ENCODE peak calls at places on chromosomes 4 and X, in six cellular contexts. One of them, this sample, is unnamed.
A peak's percentile ranks its signal among the peaks of the same experiment; 100 is the strongest.

GRCh38 chr4:136706942-136707341 is 825.4 kb downstream of the PCDH18 start:
- DNase-seq in mesendoderm: no peak
- DNase-seq in endothelial cell of umbilical vein: no peak
- DNase-seq in effector memory CD4-positive, alpha-beta T cell: no peak
- DNase-seq in body of pancreas: no peak
- DNase-seq in thoracic aorta: no peak
- DNase-seq in this sample: no peak

GRCh38 chrX:134932528-134933217 is 58.1 kb upstream of the SMIM10 start:
- DNase-seq in mesendoderm: no peak
- DNase-seq in thoracic aorta: no peak
- DNase-seq in endothelial cell of umbilical vein: no peak
- DNase-seq in body of pancreas: no peak
- DNase-seq in effector memory CD4-positive, alpha-beta T cell: no peak
- DNase-seq in this sample: peak; percentile 66

GRCh38 chr4:89640620-89641366 is 196.2 kb downstream of the SNCA start:
- DNase-seq in endothelial cell of umbilical vein: no peak
- DNase-seq in thoracic aorta: no peak
- DNase-seq in mesendoderm: peak; percentile 95
- DNase-seq in body of pancreas: peak; percentile 66
- DNase-seq in effector memory CD4-positive, alpha-beta T cell: no peak
- DNase-seq in this sample: peak; percentile 74

GRCh38 chr4:27084685-27085356 is 224.2 kb downstream of the STIM2 start:
- DNase-seq in effector memory CD4-positive, alpha-beta T cell: no peak
- DNase-seq in mesendoderm: peak; percentile 87
- DNase-seq in endothelial cell of umbilical vein: peak; percentile 39
- DNase-seq in body of pancreas: peak; percentile 61
- DNase-seq in thoracic aorta: no peak
- DNase-seq in this sample: peak; percentile 19

GRCh38 chr4:169485791-169486742 is 126.3 kb downstream of the NEK1 start:
- DNase-seq in thoracic aorta: no peak
- DNase-seq in effector memory CD4-positive, alpha-beta T cell: no peak
- DNase-seq in endothelial cell of umbilical vein: peak; percentile 78
- DNase-seq in body of pancreas: peak; percentile 33
- DNase-seq in mesendoderm: peak; percentile 65
- DNase-seq in this sample: peak; percentile 71

GRCh38 chr4:87989765-87990164 is 14.3 kb downstream of the SPP1 start:
- DNase-seq in body of pancreas: no peak
- DNase-seq in effector memory CD4-positive, alpha-beta T cell: no peak
- DNase-seq in mesendoderm: no peak
- DNase-seq in thoracic aorta: no peak
- DNase-seq in endothelial cell of umbilical vein: no peak
- DNase-seq in this sample: no peak

GRCh38 chr4:38982356-38983095 is 49.7 kb downstream of the TMEM156 start:
- DNase-seq in mesendoderm: no peak
- DNase-seq in thoracic aorta: no peak
- DNase-seq in endothelial cell of umbilical vein: no peak
- DNase-seq in effector memory CD4-positive, alpha-beta T cell: no peak
- DNase-seq in body of pancreas: no peak
- DNase-seq in this sample: no peak

GRCh38 chr4:174036111-174036510 is 247.4 kb downstream of the FBXO8 start:
- DNase-seq in body of pancreas: no peak
- DNase-seq in mesendoderm: peak; percentile 19
- DNase-seq in endothelial cell of umbilical vein: no peak
- DNase-seq in effector memory CD4-positive, alpha-beta T cell: no peak
- DNase-seq in thoracic aorta: no peak
- DNase-seq in this sample: no peak

GRCh38 chr4:114606240-114606639 is 7.6 kb downstream of the UGT8 start:
- DNase-seq in endothelial cell of umbilical vein: no peak
- DNase-seq in effector memory CD4-positive, alpha-beta T cell: no peak
- DNase-seq in mesendoderm: peak; percentile 79
- DNase-seq in body of pancreas: no peak
- DNase-seq in thoracic aorta: no peak
- DNase-seq in this sample: no peak

GRCh38 chrX:4661771-4662170 is 948.3 kb upstream of the PRKX start:
- DNase-seq in mesendoderm: no peak
- DNase-seq in thoracic aorta: no peak
- DNase-seq in body of pancreas: no peak
- DNase-seq in effector memory CD4-positive, alpha-beta T cell: no peak
- DNase-seq in endothelial cell of umbilical vein: no peak
- DNase-seq in this sample: no peak

GRCh38 chr4:74897390-74897789 is 35.5 kb upstream of the PARM1 start:
- DNase-seq in endothelial cell of umbilical vein: no peak
- DNase-seq in effector memory CD4-positive, alpha-beta T cell: no peak
- DNase-seq in body of pancreas: no peak
- DNase-seq in mesendoderm: no peak
- DNase-seq in thoracic aorta: no peak
- DNase-seq in this sample: no peak

GRCh38 chr4:165325732-165326512 is 1.5 kb upstream of the MSMO1 start:
- DNase-seq in thoracic aorta: no peak
- DNase-seq in mesendoderm: peak; percentile 76
- DNase-seq in body of pancreas: no peak
- DNase-seq in endothelial cell of umbilical vein: peak; percentile 74
- DNase-seq in effector memory CD4-positive, alpha-beta T cell: no peak
- DNase-seq in this sample: peak; percentile 76

GRCh38 chr4:66688674-66689073 is 856.6 kb downstream of the CENPC start:
- DNase-seq in mesendoderm: no peak
- DNase-seq in body of pancreas: no peak
- DNase-seq in effector memory CD4-positive, alpha-beta T cell: no peak
- DNase-seq in endothelial cell of umbilical vein: peak; percentile 29
- DNase-seq in thoracic aorta: no peak
- DNase-seq in this sample: peak; percentile 33

GRCh38 chr4:181845617-181846016 is 397.6 kb upstream of the TENM3 start:
- DNase-seq in mesendoderm: no peak
- DNase-seq in body of pancreas: no peak
- DNase-seq in endothelial cell of umbilical vein: no peak
- DNase-seq in thoracic aorta: no peak
- DNase-seq in effector memory CD4-positive, alpha-beta T cell: no peak
- DNase-seq in this sample: no peak

GRCh38 chrX:36973575-36973974 is 34.6 kb upstream of the FAM47C start:
- DNase-seq in body of pancreas: no peak
- DNase-seq in thoracic aorta: no peak
- DNase-seq in mesendoderm: no peak
- DNase-seq in endothelial cell of umbilical vein: no peak
- DNase-seq in effector memory CD4-positive, alpha-beta T cell: no peak
- DNase-seq in this sample: no peak

GRCh38 chrX:103681443-103681842 is 5.1 kb downstream of the MORF4L2 start:
- DNase-seq in effector memory CD4-positive, alpha-beta T cell: no peak
- DNase-seq in endothelial cell of umbilical vein: no peak
- DNase-seq in mesendoderm: no peak
- DNase-seq in thoracic aorta: no peak
- DNase-seq in body of pancreas: no peak
- DNase-seq in this sample: no peak

GRCh38 chr4:80434238-80434637 is 98.7 kb downstream of the CFAP299 start:
- DNase-seq in body of pancreas: no peak
- DNase-seq in thoracic aorta: no peak
- DNase-seq in endothelial cell of umbilical vein: no peak
- DNase-seq in effector memory CD4-positive, alpha-beta T cell: no peak
- DNase-seq in mesendoderm: no peak
- DNase-seq in this sample: no peak

GRCh38 chr4:68655764-68656444 is 14.5 kb downstream of the UGT2B15 start:
- DNase-seq in thoracic aorta: no peak
- DNase-seq in body of pancreas: no peak
- DNase-seq in mesendoderm: no peak
- DNase-seq in effector memory CD4-positive, alpha-beta T cell: no peak
- DNase-seq in endothelial cell of umbilical vein: no peak
- DNase-seq in this sample: no peak
- H3K27ac ChIP-seq in thoracic aorta: no peak overlapping the region
- H3K27ac ChIP-seq in body of pancreas: no peak overlapping the region
- H3K27ac ChIP-seq in mesendoderm: no peak overlapping the region
- H3K27ac ChIP-seq in effector memory CD4-positive, alpha-beta T cell: no peak overlapping the region
- H3K27ac ChIP-seq in endothelial cell of umbilical vein: no peak overlapping the region
- H3K27ac ChIP-seq in this sample: peak overlapping the region; percentile 87

GRCh38 chrX:40244980-40245379 is 147.2 kb upstream of the BCOR start:
- DNase-seq in endothelial cell of umbilical vein: peak; percentile 77
- DNase-seq in body of pancreas: no peak
- DNase-seq in effector memory CD4-positive, alpha-beta T cell: no peak
- DNase-seq in thoracic aorta: no peak
- DNase-seq in mesendoderm: no peak
- DNase-seq in this sample: peak; percentile 54
- H3K27ac ChIP-seq in endothelial cell of umbilical vein: no peak overlapping the region
- H3K27ac ChIP-seq in body of pancreas: no peak overlapping the region
- H3K27ac ChIP-seq in effector memory CD4-positive, alpha-beta T cell: no peak overlapping the region
- H3K27ac ChIP-seq in thoracic aorta: no peak overlapping the region
- H3K27ac ChIP-seq in mesendoderm: no peak overlapping the region
- H3K27ac ChIP-seq in this sample: no peak overlapping the region

GRCh38 chr4:187474238-187474637 is 521.3 kb upstream of the ZFP42 start:
- DNase-seq in effector memory CD4-positive, alpha-beta T cell: no peak
- DNase-seq in body of pancreas: no peak
- DNase-seq in endothelial cell of umbilical vein: no peak
- DNase-seq in thoracic aorta: no peak
- DNase-seq in mesendoderm: no peak
- DNase-seq in this sample: no peak

GRCh38 chr4:187480146-187481145 is 515.1 kb upstream of the ZFP42 start:
- DNase-seq in body of pancreas: no peak
- DNase-seq in thoracic aorta: no peak
- DNase-seq in effector memory CD4-positive, alpha-beta T cell: no peak
- DNase-seq in endothelial cell of umbilical vein: no peak
- DNase-seq in mesendoderm: no peak
- DNase-seq in this sample: peak; percentile 83

GRCh38 chr4:187477224-187477623 is 518.3 kb upstream of the ZFP42 start:
- DNase-seq in mesendoderm: no peak
- DNase-seq in thoracic aorta: no peak
- DNase-seq in body of pancreas: no peak
- DNase-seq in endothelial cell of umbilical vein: no peak
- DNase-seq in effector memory CD4-positive, alpha-beta T cell: no peak
- DNase-seq in this sample: no peak

GRCh38 chr4:187475901-187476300 is 519.7 kb upstream of the ZFP42 start:
- DNase-seq in body of pancreas: no peak
- DNase-seq in effector memory CD4-positive, alpha-beta T cell: no peak
- DNase-seq in thoracic aorta: no peak
- DNase-seq in endothelial cell of umbilical vein: no peak
- DNase-seq in mesendoderm: no peak
- DNase-seq in this sample: no peak

GRCh38 chr4:187478292-187479205 is 517.0 kb upstream of the ZFP42 start:
- DNase-seq in mesendoderm: peak; percentile 2
- DNase-seq in thoracic aorta: peak; percentile 21
- DNase-seq in body of pancreas: no peak
- DNase-seq in endothelial cell of umbilical vein: no peak
- DNase-seq in effector memory CD4-positive, alpha-beta T cell: no peak
- DNase-seq in this sample: peak; percentile 92
- H3K27ac ChIP-seq in mesendoderm: no peak overlapping the region
- H3K27ac ChIP-seq in thoracic aorta: peak overlapping the region; percentile 80
- H3K27ac ChIP-seq in body of pancreas: no peak overlapping the region
- H3K27ac ChIP-seq in endothelial cell of umbilical vein: no peak overlapping the region
- H3K27ac ChIP-seq in effector memory CD4-positive, alpha-beta T cell: no peak overlapping the region
- H3K27ac ChIP-seq in this sample: peak overlapping the region; percentile 92

GRCh38 chrX:129791961-129792570 is 12.3 kb downstream of the SASH3 start:
- DNase-seq in mesendoderm: no peak
- DNase-seq in body of pancreas: no peak
- DNase-seq in thoracic aorta: no peak
- DNase-seq in endothelial cell of umbilical vein: no peak
- DNase-seq in effector memory CD4-positive, alpha-beta T cell: no peak
- DNase-seq in this sample: no peak
- H3K27ac ChIP-seq in mesendoderm: no peak overlapping the region
- H3K27ac ChIP-seq in body of pancreas: no peak overlapping the region
- H3K27ac ChIP-seq in thoracic aorta: no peak overlapping the region
- H3K27ac ChIP-seq in endothelial cell of umbilical vein: no peak overlapping the region
- H3K27ac ChIP-seq in effector memory CD4-positive, alpha-beta T cell: no peak overlapping the region
- H3K27ac ChIP-seq in this sample: no peak overlapping the region

GRCh38 chr4:152970102-152970820 is 34.1 kb downstream of the FHDC1 start:
- DNase-seq in body of pancreas: no peak
- DNase-seq in mesendoderm: no peak
- DNase-seq in endothelial cell of umbilical vein: peak; percentile 67
- DNase-seq in thoracic aorta: no peak
- DNase-seq in effector memory CD4-positive, alpha-beta T cell: no peak
- DNase-seq in this sample: no peak
- H3K27ac ChIP-seq in body of pancreas: no peak overlapping the region
- H3K27ac ChIP-seq in mesendoderm: no peak overlapping the region
- H3K27ac ChIP-seq in endothelial cell of umbilical vein: no peak overlapping the region
- H3K27ac ChIP-seq in thoracic aorta: no peak overlapping the region
- H3K27ac ChIP-seq in effector memory CD4-positive, alpha-beta T cell: no peak overlapping the region
- H3K27ac ChIP-seq in this sample: peak overlapping the region; percentile 96

DNA sequence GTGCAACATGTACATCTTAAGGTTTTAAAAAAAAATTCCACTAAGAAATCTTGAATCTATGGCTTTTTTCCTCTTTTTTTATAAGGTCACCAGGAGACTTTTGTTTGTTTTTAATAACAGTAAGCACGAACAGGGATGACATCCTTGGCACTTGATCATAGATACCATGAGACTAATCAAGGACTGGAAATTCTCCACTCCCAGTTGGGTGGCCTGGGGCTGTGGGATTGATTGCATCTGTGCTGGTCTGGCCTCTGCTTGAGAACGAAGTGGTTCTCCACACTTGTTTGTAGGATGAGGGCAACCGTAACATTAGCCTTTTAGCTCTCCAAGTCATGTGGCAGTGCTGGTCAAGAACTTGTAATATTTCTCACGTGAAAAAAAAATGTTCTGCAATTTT is 35.4 kb downstream of the SNX25 start:
- DNase-seq in endothelial cell of umbilical vein: no peak
- DNase-seq in thoracic aorta: no peak
- DNase-seq in effector memory CD4-positive, alpha-beta T cell: no peak
- DNase-seq in mesendoderm: peak; percentile 46
- DNase-seq in body of pancreas: no peak
- DNase-seq in this sample: peak; percentile 53
- H3K27ac ChIP-seq in endothelial cell of umbilical vein: no peak overlapping the region
- H3K27ac ChIP-seq in thoracic aorta: no peak overlapping the region
- H3K27ac ChIP-seq in effector memory CD4-positive, alpha-beta T cell: no peak overlapping the region
- H3K27ac ChIP-seq in mesendoderm: no peak overlapping the region
- H3K27ac ChIP-seq in body of pancreas: no peak overlapping the region
- H3K27ac ChIP-seq in this sample: no peak overlapping the region

GRCh38 chr4:125986307-125986706 is 671.6 kb downstream of the FAT4 start:
- DNase-seq in body of pancreas: no peak
- DNase-seq in endothelial cell of umbilical vein: no peak
- DNase-seq in thoracic aorta: no peak
- DNase-seq in mesendoderm: no peak
- DNase-seq in effector memory CD4-positive, alpha-beta T cell: no peak
- DNase-seq in this sample: no peak

GRCh38 chr4:125994430-125994829 is 679.7 kb downstream of the FAT4 start:
- DNase-seq in effector memory CD4-positive, alpha-beta T cell: no peak
- DNase-seq in endothelial cell of umbilical vein: no peak
- DNase-seq in mesendoderm: no peak
- DNase-seq in thoracic aorta: no peak
- DNase-seq in body of pancreas: no peak
- DNase-seq in this sample: no peak

GRCh38 chr4:125994024-125994423 is 679.3 kb downstream of the FAT4 start:
- DNase-seq in thoracic aorta: no peak
- DNase-seq in effector memory CD4-positive, alpha-beta T cell: no peak
- DNase-seq in body of pancreas: no peak
- DNase-seq in mesendoderm: no peak
- DNase-seq in endothelial cell of umbilical vein: no peak
- DNase-seq in this sample: peak; percentile 13

GRCh38 chr4:125988464-125988863 is 673.7 kb downstream of the FAT4 start:
- DNase-seq in body of pancreas: no peak
- DNase-seq in endothelial cell of umbilical vein: no peak
- DNase-seq in mesendoderm: no peak
- DNase-seq in effector memory CD4-positive, alpha-beta T cell: no peak
- DNase-seq in thoracic aorta: no peak
- DNase-seq in this sample: no peak

GRCh38 chr4:125991398-125991797 is 676.6 kb downstream of the FAT4 start:
- DNase-seq in endothelial cell of umbilical vein: no peak
- DNase-seq in effector memory CD4-positive, alpha-beta T cell: no peak
- DNase-seq in mesendoderm: peak; percentile 75
- DNase-seq in thoracic aorta: no peak
- DNase-seq in body of pancreas: no peak
- DNase-seq in this sample: peak; percentile 68
- H3K27ac ChIP-seq in endothelial cell of umbilical vein: no peak overlapping the region
- H3K27ac ChIP-seq in effector memory CD4-positive, alpha-beta T cell: no peak overlapping the region
- H3K27ac ChIP-seq in mesendoderm: no peak overlapping the region
- H3K27ac ChIP-seq in thoracic aorta: no peak overlapping the region
- H3K27ac ChIP-seq in body of pancreas: no peak overlapping the region
- H3K27ac ChIP-seq in this sample: no peak overlapping the region

This sample was measured in mesenchymal stem cell.